ENCODE peak calls at places on chromosomes 6 and 20, in eight cellular contexts. F, Z, X, A, T, J, U and V are unnamed samples.

GRCh38 chr20:16692442-16692841 is 37.4 kb upstream of the SNRPB2 start:
- DNase-seq in F (no peak), Z (no peak), X (no peak), A (no peak), T (no peak), J (no peak), U (no peak), V (no peak)

GRCh38 chr6:155201461-155202226 is 62.2 kb upstream of the CLDN20 start:
- DNase-seq in F (no peak), Z (no peak), X (peak), A (peak), T (no peak), J (no peak), U (no peak), V (peak)

GRCh38 chr6:165098165-165098564 is 211.2 kb downstream of the C6orf118 start:
- DNase-seq in F (no peak), Z (no peak), X (peak), A (no peak), T (no peak), J (no peak), U (no peak), V (no peak)

GRCh38 chr6:149756261-149756636 is 6.7 kb downstream of the PCMT1 start:
- DNase-seq in F (no peak), Z (no peak), X (no peak), A (no peak), T (no peak), J (no peak), U (no peak), V (no peak)

GRCh38 chr20:57323034-57323433 is 6.6 kb upstream of the SPO11 start:
- DNase-seq in F (no peak), Z (no peak), X (peak), A (peak), T (peak), J (peak), U (no peak), V (peak)

GRCh38 chr20:61117725-61118124 is 134.3 kb upstream of the CDH4 start:
- DNase-seq in F (no peak), Z (no peak), X (peak), A (peak), T (no peak), J (no peak), U (no peak), V (peak)

GRCh38 chr6:143759666-143760065 is 81.9 kb downstream of the PHACTR2 start:
- DNase-seq in F (no peak), Z (no peak), X (peak), A (peak), T (no peak), J (no peak), U (no peak), V (no peak)

GRCh38 chr6:74607934-74608333 is 597.9 kb downstream of the COL12A1 start:
- DNase-seq in F (no peak), Z (no peak), X (no peak), A (no peak), T (no peak), J (no peak), U (no peak), V (no peak)

GRCh38 chr20:35108921-35109320 is 16.3 kb upstream of the TRPC4AP start:
- DNase-seq in F (no peak), Z (no peak), X (peak), A (no peak), T (no peak), J (no peak), U (no peak), V (no peak)

GRCh38 chr6:119454694-119455093 is 105.1 kb upstream of the MAN1A1 start:
- DNase-seq in F (no peak), Z (no peak), X (no peak), A (peak), T (no peak), J (no peak), U (no peak), V (no peak)

GRCh38 chr6:44264154-44265002 is 973 bp downstream of the NFKBIE start:
- DNase-seq in F (peak), Z (peak), X (no peak), A (no peak), T (no peak), J (peak), U (no peak), V (no peak)

GRCh38 chr6:158853072-158853871 is 34.1 kb upstream of the EZR start:
- DNase-seq in F (peak), Z (peak), X (peak), A (peak), T (no peak), J (no peak), U (peak), V (peak)

GRCh38 chr6:2237001-2237400 is 8.4 kb downstream of the GMDS start:
- DNase-seq in F (no peak), Z (no peak), X (peak), A (peak), T (no peak), J (no peak), U (no peak), V (peak)

GRCh38 chr6:37827603-37828265 is 8.2 kb downstream of the ZFAND3 start:
- DNase-seq in F (no peak), Z (no peak), X (no peak), A (no peak), T (no peak), J (no peak), U (no peak), V (no peak)

GRCh38 chr6:1424306-1424927 is 35.0 kb downstream of the FOXF2 start:
- DNase-seq in F (no peak), Z (peak), X (peak), A (peak), T (peak), J (no peak), U (no peak), V (peak)

GRCh38 chr6:6713660-6714446 is 125.3 kb downstream of the LY86 start:
- DNase-seq in F (no peak), Z (no peak), X (peak), A (peak), T (no peak), J (no peak), U (no peak), V (peak)

GRCh38 chr6:93423542-93423941 is 4.2 kb upstream of the EPHA7 start:
- DNase-seq in F (no peak), Z (no peak), X (peak), A (no peak), T (peak), J (no peak), U (no peak), V (peak)

GRCh38 chr6:44653761-44654218 is 266.3 kb downstream of the CDC5L start:
- DNase-seq in F (no peak), Z (no peak), X (no peak), A (peak), T (no peak), J (no peak), U (no peak), V (no peak)